ENCODE peak calls at places on chromosome 13, in ten cellular contexts. Y is stomach, O is suprapubic skin, W is ovary, P is lower lobe of right lung, B is fibroblast of lung, E is Panc1, Z is right cardiac atrium, J is kidney, X is tibial nerve. M is an unnamed sample.

GRCh38 chr13:32811297-32811800 is 204.9 kb upstream of the KL start:
- DNase-seq in E (no peak), X (no peak), Z (no peak), P (no peak), O (no peak), B (no peak), J (no peak), W (no peak), Y (no peak), M (no peak)

GRCh38 chr13:41065098-41065497 is 3.8 kb downstream of the WBP4 start:
- DNase-seq in X (no peak), Z (no peak), J (no peak), B (peak; percentile 80), O (no peak), P (no peak), E (no peak), W (no peak), Y (no peak), M (no peak)

GRCh38 chr13:73082471-73082870 is 23.7 kb downstream of the KLF5 start:
- DNase-seq in Z (no peak), O (no peak), J (no peak), W (no peak), Y (no peak), E (no peak), B (no peak), X (no peak), P (no peak), M (no peak)

GRCh38 chr13:109381546-109382180 is 404.7 kb downstream of the IRS2 start:
- DNase-seq in X (no peak), P (no peak), W (no peak), E (no peak), B (peak; percentile 92), J (no peak), Y (no peak), O (no peak), Z (no peak), M (no peak)

GRCh38 chr13:95267662-95268369 is 33.4 kb downstream of the ABCC4 start:
- DNase-seq in J (peak; percentile 77), X (no peak), W (no peak), P (no peak), B (peak; percentile 91), Z (peak; percentile 59), Y (peak; percentile 33), O (no peak), E (no peak), M (no peak)

GRCh38 chr13:47519626-47520025 is 481.4 kb downstream of the SUCLA2 start:
- DNase-seq in E (no peak), Y (no peak), W (no peak), P (no peak), Z (no peak), J (no peak), O (no peak), B (no peak), X (no peak), M (no peak)

GRCh38 chr13:109565877-109566276 is 220.5 kb downstream of the IRS2 start:
- DNase-seq in W (no peak), E (no peak), P (no peak), X (no peak), Y (no peak), O (no peak), B (no peak), Z (no peak), J (no peak), M (no peak)

GRCh38 chr13:80586356-80586755 is 245.4 kb upstream of the SPRY2 start:
- DNase-seq in O (no peak), X (no peak), Y (no peak), J (no peak), W (no peak), B (no peak), E (no peak), Z (no peak), P (no peak), M (no peak)

GRCh38 chr13:33251131-33251629 is 34.4 kb downstream of the STARD13 start:
- DNase-seq in P (no peak), X (no peak), O (no peak), E (no peak), B (peak; percentile 99), Y (no peak), W (no peak), J (no peak), Z (no peak), M (no peak)

GRCh38 chr13:34217343-34218094 is 399.6 kb downstream of the RFC3 start:
- DNase-seq in B (no peak), E (no peak), Y (no peak), O (no peak), W (no peak), Z (no peak), P (no peak), X (no peak), J (no peak), M (no peak)

GRCh38 chr13:98344392-98344791 is 167.3 kb upstream of the RNF113B start:
- DNase-seq in X (no peak), O (no peak), Y (no peak), W (no peak), P (no peak), Z (no peak), B (no peak), E (no peak), J (no peak), M (no peak)

GRCh38 chr13:26707122-26708006 is 53.2 kb downstream of the GPR12 start:
- DNase-seq in E (no peak), B (peak; percentile 34), Y (no peak), Z (no peak), O (no peak), W (no peak), J (no peak), P (no peak), X (peak; percentile 24), M (no peak)

GRCh38 chr13:104414181-104414580 is 1348.0 kb upstream of the SLC10A2 start:
- DNase-seq in O (no peak), J (no peak), P (no peak), Z (no peak), E (no peak), W (no peak), B (no peak), Y (no peak), X (no peak), M (no peak)

GRCh38 chr13:40692946-40693345 is 26.5 kb upstream of the FOXO1 start:
- DNase-seq in Z (no peak), X (no peak), J (no peak), Y (no peak), W (no peak), E (no peak), B (peak; percentile 77), P (no peak), O (no peak), M (no peak)

GRCh38 chr13:48782429-48782840 is 128.7 kb downstream of the CYSLTR2 start:
- DNase-seq in O (no peak), W (no peak), P (no peak), E (no peak), Y (no peak), J (no peak), Z (no peak), B (no peak), X (no peak), M (no peak)

GRCh38 chr13:48778551-48779088 is 124.9 kb downstream of the CYSLTR2 start:
- DNase-seq in W (no peak), Z (no peak), B (no peak), Y (no peak), P (no peak), E (no peak), J (no peak), O (no peak), X (no peak), M (no peak)

GRCh38 chr13:48783181-48783630 is 129.5 kb downstream of the CYSLTR2 start:
- DNase-seq in Y (peak; percentile 70), B (peak; percentile 83), Z (peak; percentile 77), P (peak; percentile 81), E (peak; percentile 4), W (peak; percentile 64), X (peak; percentile 76), J (peak; percentile 84), O (peak; percentile 89), M (peak; percentile 71)

GRCh38 chr13:48783831-48784230 is 130.1 kb downstream of the CYSLTR2 start:
- DNase-seq in P (no peak), X (no peak), Y (no peak), E (no peak), W (no peak), J (no peak), O (no peak), Z (no peak), B (no peak), M (no peak)

DNA sequence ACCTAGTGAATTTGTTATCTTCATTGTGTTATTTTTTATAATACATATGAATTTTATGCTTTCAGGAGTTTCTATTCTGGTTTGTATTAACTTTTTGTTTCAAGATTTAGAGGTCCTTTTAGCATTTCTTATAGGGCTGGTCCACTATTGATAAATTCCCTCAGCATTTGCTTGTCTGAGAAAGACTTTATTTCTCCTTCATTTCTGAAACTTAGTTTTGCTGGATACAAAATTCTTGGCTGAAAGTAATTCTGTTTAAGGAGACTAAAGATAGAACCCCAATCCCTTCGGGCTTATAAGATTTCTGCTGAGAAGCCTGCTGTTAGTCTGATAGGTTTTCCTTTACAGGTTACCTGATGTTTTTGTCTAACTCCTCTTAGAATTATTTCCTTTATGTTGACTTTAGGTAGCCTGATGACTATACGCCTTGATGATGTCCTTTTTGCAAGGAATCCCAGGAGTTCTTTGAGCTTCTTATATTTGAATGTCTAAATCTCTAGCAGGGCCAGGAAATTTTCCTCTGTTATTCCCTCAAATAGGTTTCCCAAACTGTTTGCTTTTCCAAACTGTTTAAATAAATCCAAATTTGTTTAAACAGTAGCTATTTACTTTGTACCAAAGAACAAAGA is 127.1 kb downstream of the CYSLTR2 start:
- DNase-seq in X (no peak), B (no peak), Z (no peak), Y (no peak), O (no peak), J (no peak), W (no peak), E (no peak), P (no peak), M (no peak)
- H3K27ac ChIP-seq in X (no peak overlapping the region), B (no peak overlapping the region), Z (no peak overlapping the region), Y (no peak overlapping the region), O (no peak overlapping the region), J (no peak overlapping the region), W (no peak overlapping the region), E (no peak overlapping the region), P (no peak overlapping the region), M (no peak overlapping the region)

GRCh38 chr13:50713849-50714248 is 129.6 kb downstream of the DLEU7 start:
- DNase-seq in E (no peak), B (peak; percentile 98), W (no peak), P (peak; percentile 51), O (no peak), X (peak; percentile 44), Y (no peak), J (no peak), Z (no peak), M (no peak)
- H3K4me3 ChIP-seq in E (no peak overlapping the region), B (no peak overlapping the region), W (no peak overlapping the region), P (peak overlapping the region; percentile 9), O (no peak overlapping the region), X (no peak overlapping the region), Y (no peak overlapping the region), J (no peak overlapping the region), Z (no peak overlapping the region), M (no peak overlapping the region)

GRCh38 chr13:35723061-35723461 is 246.6 kb upstream of the MAB21L1 start:
- DNase-seq in B (no peak), P (no peak), E (no peak), W (peak; percentile 81), Y (no peak), O (no peak), Z (no peak), X (peak; percentile 64), J (no peak), M (no peak)
- H3K27ac ChIP-seq in B (no peak overlapping the region), P (no peak overlapping the region), E (no peak overlapping the region), W (peak overlapping the region; percentile 65), Y (peak overlapping the region; percentile 6), O (peak overlapping the region; percentile 41), Z (peak overlapping the region; percentile 13), X (no peak overlapping the region), J (no peak overlapping the region), M (peak overlapping the region; percentile 51)

GRCh38 chr13:112161441-112162301 is 94.7 kb downstream of the SOX1 start:
- DNase-seq in Y (no peak), Z (no peak), X (no peak), E (no peak), B (no peak), J (no peak), P (no peak), W (no peak), O (peak; percentile 24), M (no peak)
- H3K4me3 ChIP-seq in Y (no peak overlapping the region), Z (no peak overlapping the region), X (no peak overlapping the region), E (no peak overlapping the region), B (no peak overlapping the region), J (no peak overlapping the region), P (no peak overlapping the region), W (no peak overlapping the region), O (no peak overlapping the region), M (no peak overlapping the region)